ENCODE peak calls at places on chromosomes 13 and 19, in five cellular contexts. U is fibroblast of villous mesenchyme; T is cardiac fibroblast; Z is activated CD8-positive, alpha-beta T cell treated with anti-CD3 and anti-CD28 coated beads, Interleukin-2, amount 10 ng/mL, durations not matched to agents 7 days and 5 days; E is OCI-LY7. Q is an unnamed sample.

GRCh38 chr13:51373451-51373850 is 34.0 kb downstream of the SERPINE3 start:
- DNase-seq in Z (no peak), T (no peak), U (no peak), E (no peak), Q (no peak)

GRCh38 chr13:60329221-60329983 is 67.6 kb upstream of the TDRD3 start:
- DNase-seq in Z (peak), E (peak), T (peak), U (peak), Q (peak)

GRCh38 chr13:50990540-50991506 is 81.2 kb downstream of the RNASEH2B start:
- DNase-seq in T (peak), U (peak), E (no peak), Z (no peak), Q (peak)

GRCh38 chr19:47663435-47663910 is 49.7 kb upstream of the EHD2 start:
- DNase-seq in U (peak), T (peak), Z (no peak), E (no peak), Q (peak)

GRCh38 chr19:33429891-33430673 is 56.6 kb downstream of the CEBPG start:
- DNase-seq in T (no peak), U (no peak), Z (peak), E (no peak), Q (no peak)

GRCh38 chr19:4597975-4598671 is 38.6 kb upstream of the SEMA6B start:
- DNase-seq in T (peak), E (peak), U (peak), Z (peak), Q (peak)

GRCh38 chr19:1465191-1466016 is 13.6 kb downstream of the C19orf25 start:
- DNase-seq in Z (peak), E (no peak), T (peak), U (peak), Q (peak)

GRCh38 chr13:38024431-38024830 is 154.9 kb upstream of the TRPC4 start:
- DNase-seq in U (peak), Z (no peak), T (no peak), E (no peak), Q (no peak)

GRCh38 chr19:12664406-12665280 is 1.9 kb downstream of the MAN2B1 start:
- DNase-seq in U (no peak), E (peak), Z (no peak), T (no peak), Q (no peak)

GRCh38 chr19:15199652-15200574 is 882 bp downstream of the NOTCH3 start:
- DNase-seq in E (no peak), U (peak), Z (no peak), T (peak), Q (peak)

GRCh38 chr13:53090507-53090906 is 61.9 kb downstream of the OLFM4 start:
- DNase-seq in T (no peak), U (no peak), E (no peak), Z (no peak), Q (no peak)

GRCh38 chr19:1076951-1077350 is 10.0 kb downstream of the ARHGAP45 start:
- DNase-seq in E (peak), T (no peak), Z (peak), U (no peak), Q (no peak)

GRCh38 chr13:39417643-39418042 is 185.3 kb downstream of the LHFPL6 start:
- DNase-seq in T (peak), U (peak), E (no peak), Z (no peak), Q (peak)

GRCh38 chr13:53254495-53254894 is 225.9 kb downstream of the OLFM4 start:
- DNase-seq in T (no peak), E (no peak), U (no peak), Z (no peak), Q (no peak)

GRCh38 chr13:111252449-111253124 is 67.9 kb upstream of the TEX29 start:
- DNase-seq in E (no peak), Z (no peak), U (peak), T (no peak), Q (no peak)

GRCh38 chr13:90623318-90624011 is 724.0 kb upstream of the MIR17HG start:
- DNase-seq in U (no peak), Z (no peak), T (no peak), E (no peak), Q (no peak)

GRCh38 chr13:84867246-84867645 is 932.0 kb downstream of the SLITRK6 start:
- DNase-seq in Z (no peak), T (no peak), E (no peak), U (no peak), Q (no peak)

GRCh38 chr19:12000152-12000981 is 35.1 kb downstream of the ZNF433 start:
- DNase-seq in T (no peak), Z (no peak), E (peak), U (no peak), Q (no peak)

GRCh38 chr13:108270442-108270841 is 924 bp downstream of the TNFSF13B start:
- DNase-seq in Z (no peak), E (no peak), T (no peak), U (peak), Q (no peak)

GRCh38 chr19:52138614-52139290 is 986 bp downstream of the ZNF616 start:
- DNase-seq in T (peak), U (peak), Z (peak), E (no peak), Q (peak)

GRCh38 chr13:33735276-33735675 is 82.7 kb upstream of the RFC3 start:
- DNase-seq in T (no peak), E (no peak), Z (no peak), U (no peak), Q (no peak)

GRCh38 chr19:16417660-16418596 is 53.8 kb downstream of the EPS15L1 start:
- DNase-seq in T (peak), U (peak), Z (peak), E (peak), Q (peak)

GRCh38 chr19:19488041-19488874 is 27.1 kb downstream of the TSSK6 start:
- DNase-seq in Z (no peak), T (peak), U (peak), E (no peak), Q (no peak)

GRCh38 chr19:46211201-46211881 is 18.2 kb upstream of the IGFL1 start:
- DNase-seq in Z (no peak), T (peak), U (no peak), E (no peak), Q (peak)